ENCODE peak calls at places on chromosomes 1 and 21, in eight cellular contexts. B is CD8-positive, alpha-beta memory T cell; J is neural crest cell; R is nucleus accumbens; U is stimulated activated CD8-positive, alpha-beta memory T cell treated with anti-CD3 and anti-CD28 coated beads, Interleukin-2, amount 100 ng/mL, for 1 hour; C is brain microvascular endothelial cell; M is left ventricle myocardium superior; V is cardiac fibroblast. S is an unnamed sample.

GRCh38 chr1:248841702-248842395 is 3.8 kb downstream of the ZNF672 start:
- DNase-seq in B (peak), M (peak), V (peak), U (no peak), R (no peak), J (peak), C (peak), S (peak)

GRCh38 chr21:38945536-38946245 is 140.0 kb downstream of the ETS2 start:
- DNase-seq in R (no peak), J (no peak), C (peak), B (no peak), V (no peak), U (no peak), M (no peak), S (no peak)

GRCh38 chr1:202143768-202144509 is 598 bp downstream of the ARL8A start:
- DNase-seq in U (no peak), M (peak), B (peak), V (no peak), C (no peak), R (no peak), J (peak), S (peak)

GRCh38 chr1:192879416-192879815 is 70.6 kb downstream of the RGS2 start:
- DNase-seq in M (no peak), U (no peak), R (no peak), C (peak), V (peak), B (no peak), J (no peak), S (no peak)

GRCh38 chr1:172431224-172431623 is 10.7 kb downstream of the C1orf105 start:
- DNase-seq in J (no peak), R (no peak), M (no peak), U (no peak), C (no peak), B (no peak), V (no peak), S (no peak)

GRCh38 chr1:182670032-182670431 is 14.4 kb downstream of the RGS8 start:
- DNase-seq in M (no peak), B (no peak), R (no peak), C (no peak), U (no peak), J (no peak), V (no peak), S (no peak)

GRCh38 chr21:36718951-36719501 is 20.1 kb downstream of the SIM2 start:
- DNase-seq in U (no peak), C (no peak), J (no peak), M (no peak), B (peak), R (peak), V (no peak), S (no peak)

GRCh38 chr1:180507826-180508724 is 5.7 kb upstream of the ACBD6 start:
- DNase-seq in U (no peak), M (no peak), R (no peak), V (peak), B (no peak), C (peak), J (no peak), S (no peak)

GRCh38 chr1:231883382-231883781 is 256.8 kb downstream of the DISC1 start:
- DNase-seq in U (no peak), B (no peak), V (no peak), C (no peak), R (no peak), J (no peak), M (no peak), S (no peak)

GRCh38 chr1:228472655-228473054 is 14.5 kb upstream of the RNF187 start:
- DNase-seq in B (no peak), J (no peak), V (peak), U (no peak), M (no peak), C (peak), R (no peak), S (peak)

GRCh38 chr1:113353581-113353980 is 36.7 kb upstream of the MAGI3 start:
- DNase-seq in V (peak), J (no peak), B (no peak), R (no peak), M (no peak), U (no peak), C (no peak), S (no peak)

GRCh38 chr1:232767381-232768074 is 37.7 kb upstream of the MAP10 start:
- DNase-seq in R (no peak), U (no peak), V (peak), C (peak), M (peak), J (no peak), B (no peak), S (no peak)

GRCh38 chr1:20383631-20384030 is 93.0 kb downstream of the VWA5B1 start:
- DNase-seq in M (no peak), U (no peak), C (no peak), B (no peak), R (no peak), J (no peak), V (no peak), S (no peak)

GRCh38 chr1:59595774-59596173 is 219.0 kb upstream of the HOOK1 start:
- DNase-seq in C (peak), J (no peak), R (no peak), B (no peak), V (peak), M (no peak), U (no peak), S (no peak)

GRCh38 chr1:203682401-203683383 is 56.1 kb downstream of the ATP2B4 start:
- DNase-seq in R (no peak), J (no peak), V (no peak), U (peak), C (no peak), M (no peak), B (peak), S (no peak)

GRCh38 chr1:168375901-168376300 is 95.2 kb downstream of the TBX19 start:
- DNase-seq in B (no peak), C (no peak), U (no peak), V (no peak), M (no peak), R (no peak), J (no peak), S (no peak)

GRCh38 chr1:61124078-61124477 is 41.7 kb downstream of the NFIA start:
- DNase-seq in B (no peak), J (no peak), U (no peak), C (no peak), M (no peak), V (no peak), R (no peak), S (no peak)

GRCh38 chr1:159000627-159001026 is 9.1 kb upstream of the IFI16 start:
- DNase-seq in V (peak), C (peak), J (no peak), R (peak), M (peak), U (no peak), B (no peak), S (no peak)

GRCh38 chr1:8815582-8816285 is 1.7 kb downstream of the RERE start:
- DNase-seq in V (peak), U (no peak), J (peak), M (no peak), C (peak), B (no peak), R (peak), S (no peak)

GRCh38 chr1:20215716-20216115 is 29.4 kb upstream of the PLA2G2C start:
- DNase-seq in B (no peak), C (no peak), J (no peak), U (no peak), V (no peak), R (no peak), M (no peak), S (no peak)

GRCh38 chr1:52927219-52928082 is at the start of gene SCP2:
- DNase-seq in J (peak), C (peak), U (peak), M (peak), B (peak), R (peak), V (peak), S (peak)

GRCh38 chr1:216173315-216173714 is 249.9 kb downstream of the USH2A start:
- DNase-seq in J (no peak), R (no peak), V (no peak), U (no peak), M (no peak), C (no peak), B (no peak), S (no peak)

S was measured in GDM1.